ENCODE peak calls at places on chromosomes 12 and 14, in five cellular contexts. J is K562, R is COR-L47, T is amniotic stem cell, L is NCI-H1048. G is an unnamed sample.
A peak's percentile ranks its signal among the peaks of the same experiment; 100 is the strongest.

GRCh38 chr12:80567391-80567790 is 123.4 kb downstream of the PTPRQ start:
- DNase-seq in L (no peak), R (no peak), J (no peak), T (no peak), G (no peak)

GRCh38 chr14:71705460-71705859 is 226.8 kb upstream of the RGS6 start:
- DNase-seq in J (no peak), R (no peak), T (no peak), L (no peak), G (no peak)

GRCh38 chr14:68814376-68815287 is 21.8 kb upstream of the ZFP36L1 start:
- DNase-seq in R (no peak), T (no peak), J (peak; percentile 69), L (no peak), G (no peak)

GRCh38 chr12:111841236-111841749 is 735 bp upstream of the MAPKAPK5 start:
- DNase-seq in R (no peak), T (no peak), J (peak; percentile 27), L (no peak), G (no peak)

GRCh38 chr12:125389061-125389697 is 323.9 kb downstream of the AACS start:
- DNase-seq in T (no peak), R (no peak), L (no peak), J (no peak), G (no peak)

GRCh38 chr12:24661657-24662096 is 287.2 kb downstream of the BCAT1 start:
- DNase-seq in L (no peak), R (no peak), T (no peak), J (peak; percentile 3), G (no peak)

GRCh38 chr12:53492188-53492587 is 7.1 kb downstream of the MAP3K12 start:
- DNase-seq in J (no peak), L (no peak), R (no peak), T (no peak), G (no peak)

GRCh38 chr12:31298510-31298904 is 27.4 kb downstream of the SINHCAF start:
- DNase-seq in R (no peak), T (no peak), J (no peak), L (no peak), G (no peak)

GRCh38 chr14:81516941-81517797 is 16.5 kb downstream of the SEL1L start:
- DNase-seq in J (no peak), T (no peak), R (no peak), L (no peak), G (no peak)

GRCh38 chr12:88638388-88638787 is 58.1 kb upstream of the KITLG start:
- DNase-seq in L (no peak), R (no peak), J (no peak), T (no peak), G (no peak)

GRCh38 chr12:39224971-39225370 is 217.9 kb downstream of the KIF21A start:
- DNase-seq in R (no peak), J (no peak), L (no peak), T (no peak), G (no peak)

GRCh38 chr12:85405781-85406522 is 125.9 kb downstream of the ALX1 start:
- DNase-seq in J (no peak), T (no peak), R (no peak), L (no peak), G (no peak)

GRCh38 chr12:121095544-121096198 is 37.0 kb upstream of the P2RX7 start:
- DNase-seq in J (peak; percentile 78), R (peak; percentile 42), T (peak; percentile 50), L (peak; percentile 20), G (peak; percentile 88)

GRCh38 chr14:67963960-67964359 is 144.4 kb downstream of the RAD51B start:
- DNase-seq in J (no peak), L (no peak), T (no peak), R (no peak), G (no peak)

G was measured in mesothelial cell of epicardium.